ENCODE peak calls at places on chromosome 13, in four cellular contexts. H, R, O and C are unnamed samples.
A peak's percentile ranks its signal among the peaks of the same experiment; 100 is the strongest.

GRCh38 chr13:47087841-47088240 is 191.0 kb upstream of the HTR2A start:
- DNase-seq in H (no peak), R (no peak), O (no peak), C (no peak)

GRCh38 chr13:21684576-21684975 is 13.7 kb downstream of the FGF9 start:
- DNase-seq in R (no peak), H (no peak), O (no peak), C (no peak)

GRCh38 chr13:109668433-109669233 is 117.8 kb downstream of the IRS2 start:
- DNase-seq in O (no peak), R (no peak), H (no peak), C (no peak)

GRCh38 chr13:32592082-32592481 is 5.8 kb downstream of the PDS5B start:
- DNase-seq in R (no peak), O (no peak), H (no peak), C (no peak)

GRCh38 chr13:98326274-98326673 is 149.2 kb upstream of the RNF113B start:
- DNase-seq in O (no peak), H (no peak), R (no peak), C (no peak)

GRCh38 chr13:27960362-27961226 is 8.5 kb downstream of the CDX2 start:
- DNase-seq in O (peak; percentile 35), H (no peak), R (peak; percentile 95), C (no peak)

GRCh38 chr13:81987677-81988357 is 1646.9 kb upstream of the SPRY2 start:
- DNase-seq in O (no peak), R (no peak), H (no peak), C (no peak)

GRCh38 chr13:105033999-105034398 is 1501.5 kb downstream of the EFNB2 start:
- DNase-seq in H (no peak), O (no peak), R (no peak), C (no peak)

GRCh38 chr13:60226507-60226906 is 62.8 kb upstream of the DIAPH3 start:
- DNase-seq in R (no peak), H (no peak), O (no peak), C (no peak)

GRCh38 chr13:83907196-83907989 is 25.1 kb upstream of the SLITRK1 start:
- DNase-seq in O (no peak), H (no peak), R (no peak), C (no peak)

GRCh38 chr13:113796211-113796875 is 37.3 kb downstream of the TMEM255B start:
- DNase-seq in R (no peak), O (no peak), H (no peak), C (no peak)

GRCh38 chr13:80379245-80379644 is 38.3 kb upstream of the SPRY2 start:
- DNase-seq in O (no peak), R (no peak), H (no peak), C (no peak)

GRCh38 chr13:45367358-45367757 is 26.4 kb upstream of the TPT1 start:
- DNase-seq in H (no peak), R (no peak), O (peak; percentile 28), C (no peak)

GRCh38 chr13:29707876-29708543 is 112.5 kb upstream of the SLC7A1 start:
- DNase-seq in O (no peak), R (peak; percentile 79), H (no peak), C (peak; percentile 57)

GRCh38 chr13:100051070-100051469 is 37.8 kb upstream of the PCCA start:
- DNase-seq in H (no peak), O (no peak), R (no peak), C (no peak)

GRCh38 chr13:95607363-95607762 is 37.1 kb downstream of the DZIP1 start:
- DNase-seq in R (no peak), H (no peak), O (no peak), C (no peak)

GRCh38 chr13:85512421-85512820 is 286.8 kb downstream of the SLITRK6 start:
- DNase-seq in H (no peak), R (no peak), O (no peak), C (no peak)

GRCh38 chr13:101535192-101535746 is 82.8 kb downstream of the ITGBL1 start:
- DNase-seq in R (no peak), O (no peak), H (no peak), C (no peak)

GRCh38 chr13:44191504-44192171 is 182.0 kb upstream of the SERP2 start:
- DNase-seq in O (no peak), R (no peak), H (peak; percentile 70), C (no peak)

GRCh38 chr13:33723772-33724435 is 94.0 kb upstream of the RFC3 start:
- DNase-seq in R (peak; percentile 63), O (peak; percentile 55), H (peak; percentile 74), C (peak; percentile 78)

GRCh38 chr13:112979406-112979902 is 10.4 kb downstream of the MCF2L start:
- DNase-seq in R (no peak), H (no peak), O (no peak), C (no peak)

GRCh38 chr13:65892859-65893258 is 1337.3 kb downstream of the PCDH9 start:
- DNase-seq in R (no peak), H (no peak), O (no peak), C (no peak)

GRCh38 chr13:44141213-44141724 is 232.4 kb upstream of the SERP2 start:
- DNase-seq in R (no peak), O (no peak), H (no peak), C (no peak)

GRCh38 chr13:33512880-33513554 is 227.5 kb upstream of the STARD13 start:
- DNase-seq in H (no peak), R (no peak), O (no peak), C (no peak)

GRCh38 chr13:35617420-35617819 is 140.9 kb upstream of the MAB21L1 start:
- DNase-seq in R (no peak), O (no peak), H (no peak), C (no peak)

GRCh38 chr13:110616103-110617101 is 1.1 kb downstream of the NAXD start:
- DNase-seq in H (no peak), O (no peak), R (peak; percentile 69), C (peak; percentile 78)

GRCh38 chr13:36377822-36378480 is 31.8 kb upstream of the SPART start:
- DNase-seq in O (no peak), H (no peak), R (no peak), C (no peak)

GRCh38 chr13:111367340-111367739 is 46.9 kb downstream of the TEX29 start:
- DNase-seq in H (no peak), O (no peak), R (peak; percentile 14), C (no peak)

GRCh38 chr13:112722433-112723250 is 32.8 kb downstream of the ATP11A start:
- DNase-seq in O (peak; percentile 55), H (no peak), R (no peak), C (no peak)

GRCh38 chr13:92433963-92434362 is 792.6 kb upstream of the GPC6 start:
- DNase-seq in O (no peak), H (no peak), R (no peak), C (no peak)

GRCh38 chr13:92433386-92433785 is 793.2 kb upstream of the GPC6 start:
- DNase-seq in H (no peak), R (no peak), O (no peak), C (no peak)

DNA sequence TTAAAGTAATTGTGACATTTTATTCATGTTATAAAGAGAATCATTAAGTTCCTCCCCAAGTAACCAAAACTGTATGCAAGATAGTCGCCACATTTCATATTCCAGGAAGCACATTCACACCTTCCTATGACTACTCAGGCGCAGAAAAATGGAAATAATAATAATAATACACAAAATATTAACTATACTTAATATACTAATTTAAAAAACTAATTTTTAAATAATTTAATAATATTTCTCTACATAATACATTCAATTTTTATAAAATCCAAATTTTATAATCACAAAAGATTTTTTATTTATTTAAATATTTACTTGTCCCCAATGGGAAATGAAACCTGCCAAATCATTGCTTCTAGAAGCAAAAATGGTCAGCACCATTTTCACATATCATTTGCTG is 797.4 kb upstream of the GPC6 start:
- DNase-seq in R (no peak), H (no peak), O (no peak), C (no peak)
- TF ChIP-seq CTCF in R (no peak), H (no peak), O (no peak), C (no peak)

GRCh38 chr13:24124789-24125476 is 35.6 kb upstream of the SPATA13 start:
- DNase-seq in H (no peak), O (no peak), R (no peak), C (no peak)
- H3K27ac ChIP-seq in H (no peak overlapping the region), O (peak overlapping the region; percentile 74), R (no peak overlapping the region), C (no peak overlapping the region)

GRCh38 chr13:106484755-106485193 is 50.7 kb downstream of the EFNB2 start:
- DNase-seq in H (no peak), O (no peak), R (no peak), C (no peak)
- H3K4me3 ChIP-seq in H (no peak overlapping the region), O (peak overlapping the region; percentile 39), R (no peak overlapping the region), C (peak overlapping the region; percentile 53)

GRCh38 chr13:37869756-37870488 is at the start of gene TRPC4:
- DNase-seq in R (peak; percentile 78), O (peak; percentile 40), H (no peak), C (peak; percentile 74)
- TF ChIP-seq CTCF in R (peak; percentile 91), O (peak; percentile 62), H (peak; percentile 48), C (peak; percentile 40)

GRCh38 chr13:106851251-106851650 is 283.3 kb upstream of the ARGLU1 start:
- DNase-seq in H (no peak), O (no peak), R (no peak), C (no peak)
- H3K27ac ChIP-seq in H (no peak overlapping the region), O (no peak overlapping the region), R (no peak overlapping the region), C (no peak overlapping the region)

GRCh38 chr13:75618308-75618707 is 17.8 kb upstream of the LMO7 start:
- DNase-seq in R (no peak), H (no peak), O (no peak), C (no peak)

GRCh38 chr13:75621147-75621546 is 15.0 kb upstream of the LMO7 start:
- DNase-seq in O (no peak), R (no peak), H (no peak), C (no peak)

GRCh38 chr13:75612354-75612753 is 23.8 kb upstream of the LMO7 start:
- DNase-seq in R (no peak), H (no peak), O (no peak), C (no peak)

GRCh38 chr13:75617230-75617629 is 18.9 kb upstream of the LMO7 start:
- DNase-seq in H (no peak), O (no peak), R (no peak), C (no peak)
- H3K4me3 ChIP-seq in H (no peak overlapping the region), O (no peak overlapping the region), R (no peak overlapping the region), C (no peak overlapping the region)

GRCh38 chr13:31477961-31478360 is 261.4 kb upstream of the RXFP2 start:
- DNase-seq in R (no peak), H (no peak), O (no peak), C (no peak)

GRCh38 chr13:31476266-31476665 is 263.1 kb upstream of the RXFP2 start:
- DNase-seq in O (no peak), R (no peak), H (no peak), C (no peak)

DNA sequence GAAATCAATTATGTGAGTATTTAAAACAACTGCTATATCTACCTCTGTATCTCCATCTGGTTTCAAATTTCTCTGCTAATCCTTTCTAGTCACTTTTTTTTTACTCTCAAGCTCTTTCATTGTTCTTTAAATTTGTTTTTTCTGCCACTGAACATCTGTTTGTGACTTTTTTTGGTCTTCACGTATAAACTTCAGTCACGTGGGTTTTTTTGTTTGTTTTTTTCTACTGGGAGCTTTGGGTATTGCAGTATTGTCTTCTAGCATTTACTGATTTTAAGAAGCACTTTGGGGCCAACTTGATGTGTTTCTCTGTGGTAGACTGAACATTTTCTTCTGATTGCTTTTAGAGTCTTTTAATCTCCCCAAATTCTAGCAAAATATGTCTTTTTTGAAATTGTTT is 262.6 kb upstream of the RXFP2 start:
- DNase-seq in H (no peak), O (no peak), R (no peak), C (no peak)
- TF ChIP-seq CTCF in H (no peak), O (no peak), R (no peak), C (no peak)